ENCODE peak calls at places on chromosomes 5 and 9, in four cellular contexts. One of them, this sample, is unnamed.
A peak's percentile ranks its signal among the peaks of the same experiment; 100 is the strongest.

GRCh38 chr5:170573119-170573518 is 69.3 kb downstream of the KCNIP1 start:
- DNase-seq in HFFc6: no peak
- DNase-seq in endothelial cell: no peak
- DNase-seq in ascending aorta: no peak
- DNase-seq in this sample: no peak

GRCh38 chr5:134101686-134102439 is 12.6 kb upstream of the TCF7 start:
- DNase-seq in endothelial cell: peak; percentile 90
- DNase-seq in ascending aorta: no peak
- DNase-seq in HFFc6: no peak
- DNase-seq in this sample: no peak

GRCh38 chr5:79107020-79107796 is 4.4 kb upstream of the BHMT start:
- DNase-seq in ascending aorta: no peak
- DNase-seq in HFFc6: peak; percentile 19
- DNase-seq in endothelial cell: no peak
- DNase-seq in this sample: no peak

GRCh38 chr5:177514541-177514940 is 2.2 kb downstream of the DDX41 start:
- DNase-seq in endothelial cell: no peak
- DNase-seq in HFFc6: no peak
- DNase-seq in ascending aorta: no peak
- DNase-seq in this sample: no peak

GRCh38 chr9:35478871-35479270 is 11.0 kb upstream of the RUSC2 start:
- DNase-seq in HFFc6: no peak
- DNase-seq in endothelial cell: no peak
- DNase-seq in ascending aorta: no peak
- DNase-seq in this sample: no peak

GRCh38 chr5:88883566-88884434 is 816 bp upstream of the MEF2C start:
- DNase-seq in ascending aorta: peak; percentile 88
- DNase-seq in HFFc6: peak; percentile 71
- DNase-seq in endothelial cell: peak; percentile 67
- DNase-seq in this sample: no peak

GRCh38 chr5:177447066-177447610 is 524 bp downstream of the PRR7 start:
- DNase-seq in HFFc6: no peak
- DNase-seq in ascending aorta: no peak
- DNase-seq in endothelial cell: peak; percentile 53
- DNase-seq in this sample: no peak

GRCh38 chr5:26482817-26483375 is 555.5 kb downstream of the CDH9 start:
- DNase-seq in endothelial cell: peak; percentile 52
- DNase-seq in HFFc6: no peak
- DNase-seq in ascending aorta: no peak
- DNase-seq in this sample: no peak

GRCh38 chr9:22307013-22307711 is 139.5 kb upstream of the DMRTA1 start:
- DNase-seq in HFFc6: peak; percentile 41
- DNase-seq in ascending aorta: no peak
- DNase-seq in endothelial cell: peak; percentile 44
- DNase-seq in this sample: no peak

GRCh38 chr9:112575107-112575506 is 88.5 kb downstream of the KIAA1958 start:
- DNase-seq in endothelial cell: no peak
- DNase-seq in HFFc6: no peak
- DNase-seq in ascending aorta: no peak
- DNase-seq in this sample: no peak

GRCh38 chr5:135271533-135272310 is 127.3 kb downstream of the MACROH2A1 start:
- DNase-seq in ascending aorta: no peak
- DNase-seq in endothelial cell: no peak
- DNase-seq in HFFc6: peak; percentile 58
- DNase-seq in this sample: no peak

GRCh38 chr9:116154976-116155699 is 1.5 kb downstream of the PAPPA start:
- DNase-seq in endothelial cell: no peak
- DNase-seq in HFFc6: no peak
- DNase-seq in ascending aorta: peak; percentile 72
- DNase-seq in this sample: no peak

GRCh38 chr9:23220171-23220570 is 605.9 kb downstream of the ELAVL2 start:
- DNase-seq in endothelial cell: no peak
- DNase-seq in ascending aorta: no peak
- DNase-seq in HFFc6: no peak
- DNase-seq in this sample: no peak

GRCh38 chr5:181188700-181189362 is 16.2 kb downstream of the TRIM7 start:
- DNase-seq in HFFc6: peak; percentile 59
- DNase-seq in endothelial cell: peak; percentile 77
- DNase-seq in ascending aorta: peak; percentile 90
- DNase-seq in this sample: peak; percentile 91

GRCh38 chr9:88387733-88388202 is 476 bp upstream of the SPIN1 start:
- DNase-seq in HFFc6: peak; percentile 24
- DNase-seq in ascending aorta: peak; percentile 77
- DNase-seq in endothelial cell: peak; percentile 32
- DNase-seq in this sample: no peak

GRCh38 chr9:35935755-35936509 is 22.0 kb downstream of the OR2S2 start:
- DNase-seq in HFFc6: peak; percentile 74
- DNase-seq in ascending aorta: no peak
- DNase-seq in endothelial cell: no peak
- DNase-seq in this sample: no peak

GRCh38 chr9:124660341-124660801 is 110.7 kb downstream of the NR6A1 start:
- DNase-seq in endothelial cell: peak; percentile 28
- DNase-seq in HFFc6: peak; percentile 9
- DNase-seq in ascending aorta: no peak
- DNase-seq in this sample: no peak

GRCh38 chr9:125409637-125410521 is 148.3 kb downstream of the GAPVD1 start:
- DNase-seq in HFFc6: peak; percentile 17
- DNase-seq in endothelial cell: no peak
- DNase-seq in ascending aorta: no peak
- DNase-seq in this sample: no peak

DNA sequence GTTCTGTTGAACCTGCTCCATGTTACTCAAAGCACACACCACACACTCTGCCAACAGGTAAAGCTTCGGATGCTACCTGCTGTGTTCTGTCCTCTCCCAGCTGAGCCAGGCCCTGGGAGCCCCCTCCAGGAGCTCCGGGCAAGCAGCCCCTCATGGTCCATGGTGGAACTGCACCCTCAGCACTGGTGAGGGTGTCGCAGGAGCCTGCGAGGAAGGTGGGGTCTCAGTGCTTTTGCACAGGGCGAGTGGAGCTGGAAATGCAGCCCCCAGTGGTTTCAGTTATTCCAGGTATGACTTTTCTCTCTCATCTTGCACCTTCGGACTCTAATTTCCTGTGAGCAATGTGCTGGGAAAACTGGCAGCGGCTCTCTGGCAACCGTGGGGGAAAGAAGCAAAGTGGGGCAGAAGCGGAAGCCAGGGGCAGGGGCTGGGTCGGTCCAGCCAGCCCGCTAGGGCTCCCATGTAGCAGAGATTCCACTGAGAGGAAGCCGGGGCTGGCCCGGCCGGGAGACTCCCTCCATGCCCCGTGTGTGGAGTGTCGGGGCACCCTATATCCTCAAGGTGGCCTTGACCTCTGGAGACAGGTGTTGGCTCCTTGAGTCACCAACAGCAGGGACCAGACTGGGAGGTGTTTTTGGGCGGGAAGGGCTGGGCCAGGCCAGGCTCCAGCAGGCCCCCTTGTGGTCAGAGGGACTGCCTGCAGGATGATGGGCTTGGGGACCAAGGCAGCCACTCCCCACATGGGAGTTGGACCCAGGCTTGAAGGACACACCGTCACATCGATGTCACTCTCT is 75.6 kb upstream of the PRSS3 start:
- DNase-seq in ascending aorta: no peak
- DNase-seq in endothelial cell: peak; percentile 50
- DNase-seq in HFFc6: peak; percentile 15
- DNase-seq in this sample: no peak
- TF ChIP-seq CTCF in ascending aorta: peak; percentile 31
- TF ChIP-seq CTCF in endothelial cell: peak; percentile 91
- TF ChIP-seq CTCF in HFFc6: peak; percentile 81
- TF ChIP-seq CTCF in this sample: peak; percentile 54

GRCh38 chr9:15277400-15278137 is 29.4 kb downstream of the TTC39B start:
- DNase-seq in endothelial cell: no peak
- DNase-seq in ascending aorta: no peak
- DNase-seq in HFFc6: peak; percentile 15
- DNase-seq in this sample: no peak
- TF ChIP-seq CTCF in endothelial cell: peak; percentile 52
- TF ChIP-seq CTCF in ascending aorta: peak; percentile 42
- TF ChIP-seq CTCF in HFFc6: peak; percentile 75
- TF ChIP-seq CTCF in this sample: peak; percentile 59

DNA sequence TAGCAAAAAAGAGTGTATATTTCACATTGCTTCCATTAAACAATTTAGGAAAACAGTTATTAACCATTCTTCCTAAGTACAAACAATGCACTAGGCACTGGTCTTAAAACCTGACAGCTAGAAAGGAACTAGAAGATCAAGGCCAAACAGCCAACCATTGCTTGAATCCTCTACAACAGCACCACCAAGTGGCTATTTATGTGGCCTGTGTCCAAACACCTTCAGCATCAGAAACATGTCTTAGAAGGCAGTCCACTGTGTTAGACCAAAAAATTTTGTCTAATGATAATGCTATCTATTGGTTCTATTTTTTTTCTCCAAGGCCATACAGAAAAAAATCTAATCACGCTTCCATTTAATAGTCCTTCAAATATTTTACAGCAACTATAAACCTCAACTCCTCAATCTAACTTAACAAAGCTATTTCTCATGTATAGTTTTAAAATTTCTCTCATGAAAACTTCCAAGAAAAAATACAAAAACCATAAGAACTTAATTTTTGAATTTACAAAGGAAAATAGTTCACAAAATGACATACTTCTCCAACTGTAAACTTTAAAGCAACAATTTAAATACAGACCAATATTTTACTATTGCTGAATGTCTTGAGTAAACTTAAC is 36.1 kb downstream of the CAAP1 start:
- DNase-seq in endothelial cell: peak; percentile 50
- DNase-seq in ascending aorta: no peak
- DNase-seq in HFFc6: peak; percentile 43
- DNase-seq in this sample: no peak
- TF ChIP-seq CTCF in endothelial cell: peak; percentile 64
- TF ChIP-seq CTCF in ascending aorta: peak; percentile 12
- TF ChIP-seq CTCF in HFFc6: peak; percentile 79
- TF ChIP-seq CTCF in this sample: peak; percentile 47

GRCh38 chr9:75186767-75187380 is 98.6 kb downstream of the OSTF1 start:
- DNase-seq in ascending aorta: no peak
- DNase-seq in endothelial cell: no peak
- DNase-seq in HFFc6: peak; percentile 25
- DNase-seq in this sample: no peak
- TF ChIP-seq CTCF in ascending aorta: peak; percentile 83
- TF ChIP-seq CTCF in endothelial cell: peak; percentile 99
- TF ChIP-seq CTCF in HFFc6: peak; percentile 97
- TF ChIP-seq CTCF in this sample: peak; percentile 71

This sample was measured in osteocyte.